ENCODE peak calls at places on chromosomes 12 and 14, in seven cellular contexts. One of them, this sample, is unnamed.

GRCh38 chr12:9047105-9047504 is 57.8 kb downstream of the KLRG1 start:
- DNase-seq in SK-N-SH: no peak
- DNase-seq in K562: no peak
- DNase-seq in H1: no peak
- DNase-seq in HepG2: no peak
- DNase-seq in GM12891: no peak
- DNase-seq in GM12878: no peak
- DNase-seq in this sample: no peak

GRCh38 chr14:76863724-76864407 is 37.7 kb downstream of the LRRC74A start:
- DNase-seq in HepG2: peak; percentile 19
- DNase-seq in SK-N-SH: no peak
- DNase-seq in K562: no peak
- DNase-seq in GM12878: peak; percentile 13
- DNase-seq in H1: no peak
- DNase-seq in GM12891: no peak
- DNase-seq in this sample: peak; percentile 37

GRCh38 chr12:104482748-104483147 is 26.0 kb downstream of the CHST11 start:
- DNase-seq in K562: no peak
- DNase-seq in H1: no peak
- DNase-seq in SK-N-SH: no peak
- DNase-seq in GM12891: no peak
- DNase-seq in GM12878: no peak
- DNase-seq in HepG2: no peak
- DNase-seq in this sample: no peak

GRCh38 chr14:100381386-100382105 is 58.4 kb downstream of the SLC25A47 start:
- DNase-seq in H1: no peak
- DNase-seq in GM12878: no peak
- DNase-seq in SK-N-SH: no peak
- DNase-seq in GM12891: no peak
- DNase-seq in K562: no peak
- DNase-seq in HepG2: no peak
- DNase-seq in this sample: no peak

GRCh38 chr14:89053303-89053702 is 228.9 kb downstream of the TTC8 start:
- DNase-seq in K562: no peak
- DNase-seq in SK-N-SH: no peak
- DNase-seq in GM12878: no peak
- DNase-seq in GM12891: no peak
- DNase-seq in HepG2: no peak
- DNase-seq in H1: no peak
- DNase-seq in this sample: no peak

GRCh38 chr14:102888748-102889147 is 33.7 kb upstream of the AMN start:
- DNase-seq in HepG2: no peak
- DNase-seq in K562: no peak
- DNase-seq in SK-N-SH: no peak
- DNase-seq in GM12878: no peak
- DNase-seq in GM12891: no peak
- DNase-seq in H1: no peak
- DNase-seq in this sample: no peak

GRCh38 chr12:99093166-99093565 is 448.1 kb downstream of the APAF1 start:
- DNase-seq in K562: no peak
- DNase-seq in GM12878: no peak
- DNase-seq in GM12891: no peak
- DNase-seq in H1: no peak
- DNase-seq in SK-N-SH: no peak
- DNase-seq in HepG2: no peak
- DNase-seq in this sample: no peak

GRCh38 chr14:100557658-100558057 is 29.6 kb downstream of the BEGAIN start:
- DNase-seq in H1: no peak
- DNase-seq in SK-N-SH: no peak
- DNase-seq in GM12891: no peak
- DNase-seq in HepG2: no peak
- DNase-seq in GM12878: no peak
- DNase-seq in K562: no peak
- DNase-seq in this sample: no peak

GRCh38 chr12:56645201-56645716 is 525 bp downstream of the ATP5F1B start:
- DNase-seq in HepG2: no peak
- DNase-seq in GM12878: no peak
- DNase-seq in K562: no peak
- DNase-seq in SK-N-SH: peak; percentile 29
- DNase-seq in GM12891: no peak
- DNase-seq in H1: no peak
- DNase-seq in this sample: no peak

GRCh38 chr14:75215520-75215919 is 39.1 kb upstream of the TMED10 start:
- DNase-seq in HepG2: no peak
- DNase-seq in K562: no peak
- DNase-seq in SK-N-SH: no peak
- DNase-seq in GM12891: no peak
- DNase-seq in H1: no peak
- DNase-seq in GM12878: no peak
- DNase-seq in this sample: no peak

GRCh38 chr14:104293851-104294627 is 155.7 kb downstream of the KIF26A start:
- DNase-seq in H1: no peak
- DNase-seq in K562: no peak
- DNase-seq in SK-N-SH: no peak
- DNase-seq in HepG2: no peak
- DNase-seq in GM12891: no peak
- DNase-seq in GM12878: no peak
- DNase-seq in this sample: no peak

GRCh38 chr14:93089501-93090269 is 26.0 kb downstream of the ITPK1 start:
- DNase-seq in GM12878: no peak
- DNase-seq in SK-N-SH: no peak
- DNase-seq in GM12891: no peak
- DNase-seq in HepG2: no peak
- DNase-seq in H1: no peak
- DNase-seq in K562: no peak
- DNase-seq in this sample: no peak
- TF ChIP-seq TAF1 in GM12878: no peak
- TF ChIP-seq TAF1 in SK-N-SH: no peak
- TF ChIP-seq TAF1 in GM12891: no peak
- TF ChIP-seq TAF1 in HepG2: no peak
- TF ChIP-seq TAF1 in H1: no peak
- TF ChIP-seq TAF1 in K562: no peak
- TF ChIP-seq TAF1 in this sample: no peak

GRCh38 chr12:62468935-62469334 is 2.3 kb downstream of the MON2 start:
- DNase-seq in K562: no peak
- DNase-seq in GM12878: no peak
- DNase-seq in SK-N-SH: no peak
- DNase-seq in GM12891: no peak
- DNase-seq in HepG2: no peak
- DNase-seq in H1: no peak
- DNase-seq in this sample: no peak

GRCh38 chr12:62466018-62466595 is 519 bp upstream of the MON2 start:
- DNase-seq in GM12891: peak; percentile 25
- DNase-seq in HepG2: peak; percentile 6
- DNase-seq in GM12878: no peak
- DNase-seq in SK-N-SH: peak; percentile 70
- DNase-seq in H1: peak; percentile 52
- DNase-seq in K562: peak; percentile 23
- DNase-seq in this sample: no peak

GRCh38 chr12:62468394-62468793 is 1.8 kb downstream of the MON2 start:
- DNase-seq in GM12891: no peak
- DNase-seq in H1: no peak
- DNase-seq in HepG2: no peak
- DNase-seq in GM12878: no peak
- DNase-seq in SK-N-SH: no peak
- DNase-seq in K562: no peak
- DNase-seq in this sample: no peak

GRCh38 chr12:62469704-62470103 is 3.1 kb downstream of the MON2 start:
- DNase-seq in K562: no peak
- DNase-seq in GM12878: no peak
- DNase-seq in SK-N-SH: no peak
- DNase-seq in GM12891: no peak
- DNase-seq in HepG2: no peak
- DNase-seq in H1: no peak
- DNase-seq in this sample: no peak

GRCh38 chr12:62466596-62467411 is at the start of gene MON2:
- DNase-seq in GM12891: peak; percentile 89
- DNase-seq in GM12878: peak; percentile 41
- DNase-seq in HepG2: peak; percentile 73
- DNase-seq in K562: peak; percentile 86
- DNase-seq in H1: peak; percentile 88
- DNase-seq in SK-N-SH: peak; percentile 97
- DNase-seq in this sample: peak; percentile 82
- TF ChIP-seq POLR2AphosphoS5 in GM12891: peak; percentile 89
- TF ChIP-seq POLR2AphosphoS5 in GM12878: peak; percentile 93
- TF ChIP-seq POLR2AphosphoS5 in HepG2: peak; percentile 86
- TF ChIP-seq POLR2AphosphoS5 in K562: peak; percentile 82
- TF ChIP-seq POLR2AphosphoS5 in H1: peak; percentile 33
- TF ChIP-seq POLR2AphosphoS5 in SK-N-SH: peak; percentile 89
- TF ChIP-seq POLR2AphosphoS5 in this sample: peak; percentile 76

DNA sequence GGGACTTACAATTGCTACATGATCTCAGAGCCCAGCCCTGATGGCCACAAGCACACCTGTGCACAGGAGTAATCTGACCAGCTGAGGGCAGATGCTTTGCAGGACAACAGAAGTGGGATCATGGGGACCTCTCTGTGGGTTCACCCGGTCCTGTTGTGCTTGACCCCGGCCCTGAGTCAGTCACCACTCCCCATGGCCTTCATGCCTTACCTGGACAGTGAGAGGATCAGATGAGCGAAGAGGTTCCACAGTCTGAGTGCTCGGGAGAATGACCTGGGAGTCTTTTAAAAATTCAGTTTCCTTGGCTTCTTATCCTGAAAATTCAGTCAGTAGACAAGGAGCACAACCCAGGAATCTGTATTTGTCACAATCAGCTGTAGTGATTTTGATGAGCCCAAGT is 88.1 kb downstream of the NTF3 start:
- DNase-seq in H1: peak; percentile 17
- DNase-seq in HepG2: no peak
- DNase-seq in GM12878: no peak
- DNase-seq in SK-N-SH: no peak
- DNase-seq in GM12891: no peak
- DNase-seq in K562: no peak
- DNase-seq in this sample: no peak
- TF ChIP-seq TAF1 in H1: no peak
- TF ChIP-seq TAF1 in HepG2: no peak
- TF ChIP-seq TAF1 in GM12878: no peak
- TF ChIP-seq TAF1 in SK-N-SH: no peak
- TF ChIP-seq TAF1 in GM12891: no peak
- TF ChIP-seq TAF1 in K562: no peak
- TF ChIP-seq TAF1 in this sample: no peak

DNA sequence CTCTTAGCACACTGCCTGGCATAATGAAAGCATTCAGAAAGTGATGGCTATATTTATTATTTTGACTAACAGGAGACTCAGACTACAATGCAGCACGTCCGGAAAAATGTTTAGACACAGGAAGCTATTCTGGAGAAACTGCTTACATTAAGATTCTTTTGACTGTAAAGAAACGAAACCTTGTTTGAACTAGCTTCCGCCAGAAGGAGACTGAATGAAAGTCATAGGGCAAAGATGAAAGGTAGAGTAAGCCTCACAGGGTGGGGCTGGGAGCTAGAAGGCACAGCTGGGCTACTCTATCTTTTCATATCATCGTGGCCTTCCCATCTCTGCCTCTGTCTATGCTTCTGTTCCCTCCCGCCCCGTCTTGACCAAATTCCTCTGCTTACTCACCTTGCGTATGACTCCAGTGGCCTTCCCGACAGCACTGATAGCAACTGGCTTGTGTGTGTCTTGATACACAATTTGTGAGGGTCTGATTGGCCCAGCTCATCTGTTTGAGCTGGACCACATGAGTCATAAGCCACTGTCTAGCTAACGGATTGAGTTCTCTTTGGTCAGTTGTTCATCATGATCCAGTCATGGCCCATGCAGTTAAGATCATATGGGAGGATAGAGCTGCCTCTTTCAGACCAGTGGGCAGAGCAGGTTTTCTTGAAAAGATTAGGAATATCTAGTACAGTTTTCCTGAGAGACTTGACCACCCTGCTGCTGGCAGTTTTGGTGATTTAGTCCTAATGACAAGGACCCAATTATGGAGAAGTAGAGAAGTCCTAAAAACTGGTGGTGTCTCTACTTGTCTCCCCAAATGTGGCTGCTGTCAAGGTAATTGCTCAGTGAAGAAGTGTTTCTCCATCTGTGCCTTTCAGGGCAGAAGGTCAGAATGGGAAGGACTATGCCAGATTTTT is 151.5 kb upstream of the SLC38A2 start:
- DNase-seq in K562: peak; percentile 30
- DNase-seq in HepG2: peak; percentile 92
- DNase-seq in H1: no peak
- DNase-seq in GM12878: no peak
- DNase-seq in SK-N-SH: no peak
- DNase-seq in GM12891: no peak
- DNase-seq in this sample: no peak
- TF ChIP-seq POLR2AphosphoS5 in K562: no peak
- TF ChIP-seq POLR2AphosphoS5 in HepG2: peak; percentile 56
- TF ChIP-seq POLR2AphosphoS5 in H1: no peak
- TF ChIP-seq POLR2AphosphoS5 in GM12878: no peak
- TF ChIP-seq POLR2AphosphoS5 in SK-N-SH: peak; percentile 92
- TF ChIP-seq POLR2AphosphoS5 in GM12891: no peak
- TF ChIP-seq POLR2AphosphoS5 in this sample: no peak

GRCh38 chr12:124852911-124853441 is 10.7 kb downstream of the SCARB1 start:
- DNase-seq in K562: no peak
- DNase-seq in HepG2: no peak
- DNase-seq in GM12878: no peak
- DNase-seq in H1: no peak
- DNase-seq in GM12891: no peak
- DNase-seq in SK-N-SH: no peak
- DNase-seq in this sample: no peak

GRCh38 chr12:124851344-124851743 is 12.3 kb downstream of the SCARB1 start:
- DNase-seq in H1: no peak
- DNase-seq in GM12878: no peak
- DNase-seq in SK-N-SH: no peak
- DNase-seq in K562: no peak
- DNase-seq in GM12891: no peak
- DNase-seq in HepG2: peak; percentile 81
- DNase-seq in this sample: no peak

GRCh38 chr12:124853781-124854636 is 9.7 kb downstream of the SCARB1 start:
- DNase-seq in K562: no peak
- DNase-seq in HepG2: peak; percentile 60
- DNase-seq in SK-N-SH: no peak
- DNase-seq in GM12891: no peak
- DNase-seq in H1: no peak
- DNase-seq in GM12878: no peak
- DNase-seq in this sample: no peak

GRCh38 chr12:124854637-124855184 is 9.0 kb downstream of the SCARB1 start:
- DNase-seq in H1: no peak
- DNase-seq in GM12891: no peak
- DNase-seq in K562: no peak
- DNase-seq in HepG2: no peak
- DNase-seq in SK-N-SH: no peak
- DNase-seq in GM12878: no peak
- DNase-seq in this sample: no peak

DNA sequence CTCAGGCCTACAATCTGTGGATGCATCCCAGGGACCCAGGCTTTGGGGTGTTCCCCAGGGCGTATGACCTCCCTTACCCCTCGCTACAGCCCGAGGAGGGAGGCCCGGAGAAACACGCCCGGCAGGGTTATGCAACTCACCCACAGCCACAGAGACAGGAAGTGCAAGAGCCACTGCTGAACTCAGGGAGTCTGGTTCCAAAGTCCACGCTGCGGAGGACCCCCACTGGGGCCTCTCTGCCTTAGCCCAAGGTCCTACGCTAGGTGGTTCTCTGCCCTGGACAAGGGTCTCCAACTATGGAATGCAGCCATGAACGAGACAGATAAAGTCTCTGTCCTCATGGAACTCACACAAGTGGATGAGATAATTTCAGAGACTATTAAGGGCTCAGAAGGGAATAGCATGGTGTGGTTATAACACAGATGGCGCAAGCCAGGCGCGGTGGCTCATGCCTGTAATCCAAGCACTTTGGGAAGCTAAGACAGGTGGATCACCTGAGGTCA is 11.3 kb downstream of the SCARB1 start:
- DNase-seq in HepG2: peak; percentile 89
- DNase-seq in H1: no peak
- DNase-seq in GM12878: no peak
- DNase-seq in SK-N-SH: no peak
- DNase-seq in GM12891: no peak
- DNase-seq in K562: no peak
- DNase-seq in this sample: no peak
- TF ChIP-seq TAF1 in HepG2: no peak
- TF ChIP-seq TAF1 in H1: no peak
- TF ChIP-seq TAF1 in GM12878: no peak
- TF ChIP-seq TAF1 in SK-N-SH: no peak
- TF ChIP-seq TAF1 in GM12891: no peak
- TF ChIP-seq TAF1 in K562: no peak
- TF ChIP-seq TAF1 in this sample: no peak